ENCODE peak calls at places on chromosomes 7 and 10, in six cellular contexts. X is heart right ventricle; K is CD8-positive, alpha-beta memory T cell; O is GM12878; Y is substantia nigra; G is astrocyte. S is an unnamed sample.

GRCh38 chr10:132671171-132672154 is 114.5 kb downstream of the NKX6-2 start:
- DNase-seq in X (no peak), K (no peak), O (no peak), Y (no peak), G (no peak), S (no peak)

GRCh38 chr7:121544726-121545125 is 148.6 kb upstream of the FAM3C start:
- DNase-seq in X (no peak), K (no peak), O (no peak), Y (no peak), G (peak), S (no peak)

GRCh38 chr7:116692599-116693308 is 20.8 kb downstream of the MET start:
- DNase-seq in X (no peak), K (no peak), O (no peak), Y (no peak), G (peak), S (no peak)

GRCh38 chr10:132397036-132397541 is at the start of gene PWWP2B:
- DNase-seq in X (no peak), K (peak), O (no peak), Y (no peak), G (no peak), S (peak)

GRCh38 chr10:10623958-10624590 is 393.6 kb upstream of the CELF2 start:
- DNase-seq in X (no peak), K (no peak), O (no peak), Y (no peak), G (no peak), S (no peak)

GRCh38 chr7:135209225-135209834 is 2.0 kb downstream of the WDR91 start:
- DNase-seq in X (no peak), K (no peak), O (no peak), Y (no peak), G (no peak), S (no peak)

GRCh38 chr7:12133865-12134264 is 77.2 kb upstream of the TMEM106B start:
- DNase-seq in X (no peak), K (no peak), O (no peak), Y (no peak), G (no peak), S (no peak)

GRCh38 chr7:132210821-132211220 is 365.4 kb downstream of the PLXNA4 start:
- DNase-seq in X (no peak), K (no peak), O (no peak), Y (no peak), G (no peak), S (no peak)

GRCh38 chr7:51366930-51367613 is 50.5 kb upstream of the COBL start:
- DNase-seq in X (peak), K (no peak), O (no peak), Y (peak), G (peak), S (no peak)

GRCh38 chr7:102974366-102975236 is 61.8 kb downstream of the LRRC17 start:
- DNase-seq in X (no peak), K (no peak), O (no peak), Y (no peak), G (no peak), S (no peak)

GRCh38 chr7:80312139-80312661 is 177.6 kb downstream of the GNAI1 start:
- DNase-seq in X (no peak), K (no peak), O (no peak), Y (no peak), G (peak), S (no peak)

GRCh38 chr10:86377797-86378146 is 11.2 kb upstream of the GRID1 start:
- DNase-seq in X (no peak), K (no peak), O (no peak), Y (no peak), G (no peak), S (no peak)

GRCh38 chr7:3082831-3083230 is 39.2 kb upstream of the CARD11 start:
- DNase-seq in X (no peak), K (no peak), O (no peak), Y (no peak), G (no peak), S (no peak)

GRCh38 chr7:138208010-138208634 is 131.9 kb downstream of the AKR1D1 start:
- DNase-seq in X (no peak), K (no peak), O (no peak), Y (no peak), G (no peak), S (no peak)

GRCh38 chr10:132494831-132495230 is 42.8 kb upstream of the INPP5A start:
- DNase-seq in X (no peak), K (no peak), O (no peak), Y (no peak), G (no peak), S (no peak)

GRCh38 chr7:122975341-122975740 is 20.2 kb downstream of the TAS2R16 start:
- DNase-seq in X (no peak), K (no peak), O (no peak), Y (no peak), G (peak), S (no peak)

GRCh38 chr7:30933124-30933893 is 21.7 kb downstream of the AQP1 start:
- DNase-seq in X (no peak), K (no peak), O (no peak), Y (no peak), G (no peak), S (peak)

GRCh38 chr10:112202561-112203241 is 19.1 kb upstream of the GPAM start:
- DNase-seq in X (no peak), K (no peak), O (peak), Y (no peak), G (peak), S (no peak)

GRCh38 chr7:55787796-55788195 is 74.8 kb downstream of the SEPTIN14 start:
- DNase-seq in X (no peak), K (no peak), O (no peak), Y (no peak), G (no peak), S (no peak)

GRCh38 chr7:44217133-44217714 is 16.4 kb downstream of the YKT6 start:
- DNase-seq in X (no peak), K (no peak), O (no peak), Y (no peak), G (no peak), S (peak)

GRCh38 chr10:28914721-28915120 is 237.4 kb downstream of the BAMBI start:
- DNase-seq in X (no peak), K (no peak), O (no peak), Y (no peak), G (no peak), S (no peak)

GRCh38 chr7:155343661-155344121 is 46.0 kb downstream of the INSIG1 start:
- DNase-seq in X (no peak), K (no peak), O (no peak), Y (no peak), G (no peak), S (no peak)

GRCh38 chr10:28838908-28839307 is 161.6 kb downstream of the BAMBI start:
- DNase-seq in X (no peak), K (no peak), O (no peak), Y (no peak), G (peak), S (no peak)

GRCh38 chr10:86647773-86648705 is 6.3 kb upstream of the OPN4 start:
- DNase-seq in X (no peak), K (no peak), O (no peak), Y (no peak), G (peak), S (no peak)

GRCh38 chr10:132264966-132265877 is 42.5 kb downstream of the STK32C start:
- DNase-seq in X (no peak), K (no peak), O (no peak), Y (no peak), G (peak), S (peak)

GRCh38 chr7:5211730-5212482 is 21.9 kb downstream of the WIPI2 start:
- DNase-seq in X (no peak), K (no peak), O (no peak), Y (no peak), G (no peak), S (no peak)

GRCh38 chr7:92242972-92243371 is 2.7 kb downstream of the KRIT1 start:
- DNase-seq in X (no peak), K (no peak), O (no peak), Y (no peak), G (no peak), S (no peak)

GRCh38 chr10:79495306-79495705 is 17.0 kb upstream of the EIF5AL1 start:
- DNase-seq in X (no peak), K (no peak), O (no peak), Y (no peak), G (no peak), S (no peak)

GRCh38 chr10:5229019-5229418 is 32.4 kb downstream of the AKR1C4 start:
- DNase-seq in X (no peak), K (no peak), O (no peak), Y (no peak), G (no peak), S (no peak)

GRCh38 chr10:5234106-5234877 is 37.7 kb downstream of the AKR1C4 start:
- DNase-seq in X (peak), K (no peak), O (no peak), Y (no peak), G (no peak), S (no peak)

GRCh38 chr10:5233324-5233723 is 36.7 kb downstream of the AKR1C4 start:
- DNase-seq in X (no peak), K (no peak), O (no peak), Y (no peak), G (no peak), S (no peak)
- H3K27ac ChIP-seq in X (no peak), K (no peak), O (no peak), Y (no peak), G (no peak), S (no peak)

GRCh38 chr7:699260-700170 is 27.0 kb upstream of the DNAAF5 start:
- DNase-seq in X (peak), K (no peak), O (no peak), Y (no peak), G (no peak), S (peak)
- H3K27ac ChIP-seq in X (peak), K (no peak), O (no peak), Y (no peak), G (no peak), S (no peak)

GRCh38 chr7:158094046-158094445 is 493.6 kb downstream of the PTPRN2 start:
- DNase-seq in X (no peak), K (no peak), O (no peak), Y (no peak), G (no peak), S (peak)
- H3K27ac ChIP-seq in X (no peak), K (no peak), O (no peak), Y (no peak), G (no peak), S (no peak)

DNA sequence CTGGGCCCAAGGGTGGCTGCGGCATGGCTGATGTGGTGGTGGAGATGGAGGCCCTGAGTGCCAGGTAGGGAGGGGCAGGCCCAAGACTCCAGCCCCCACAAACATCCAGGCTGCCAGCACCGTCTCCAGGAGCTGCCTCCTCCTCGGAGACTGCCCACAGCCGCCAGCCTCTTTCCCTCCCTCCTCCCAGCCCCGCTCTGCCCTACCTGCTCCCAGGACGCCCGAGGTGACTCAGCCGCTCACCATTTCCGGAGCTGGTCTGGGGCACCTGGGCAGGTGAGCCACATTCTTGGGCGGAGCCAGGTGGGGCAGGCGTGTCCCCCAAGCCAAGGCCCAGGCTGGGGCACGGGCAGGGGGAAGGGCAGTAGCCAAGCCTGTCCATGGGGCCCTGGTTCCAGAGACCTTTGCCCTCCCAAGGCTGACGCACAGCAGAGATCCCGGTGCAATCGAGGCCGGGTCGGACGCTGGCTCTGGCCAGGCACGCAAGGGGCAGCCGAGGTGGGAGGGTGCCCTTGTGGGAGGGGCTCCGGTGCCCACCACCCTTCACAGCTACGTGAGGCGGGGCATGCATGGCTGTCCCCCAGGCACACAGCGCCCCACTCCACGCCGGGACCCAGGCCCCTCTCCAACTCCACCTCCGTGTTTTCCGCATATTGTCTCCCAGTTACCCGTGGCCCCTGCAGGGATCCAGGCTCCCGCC is 8.8 kb downstream of the ADAP1 start:
- DNase-seq in X (no peak), K (no peak), O (no peak), Y (no peak), G (no peak), S (peak)
- H3K27ac ChIP-seq in X (no peak), K (no peak), O (no peak), Y (peak), G (no peak), S (peak)

GRCh38 chr10:128064615-128065580 is 61.3 kb downstream of the MKI67 start:
- DNase-seq in X (peak), K (peak), O (peak), Y (peak), G (peak), S (peak)
- H3K27ac ChIP-seq in X (peak), K (peak), O (peak), Y (peak), G (peak), S (no peak)

DNA sequence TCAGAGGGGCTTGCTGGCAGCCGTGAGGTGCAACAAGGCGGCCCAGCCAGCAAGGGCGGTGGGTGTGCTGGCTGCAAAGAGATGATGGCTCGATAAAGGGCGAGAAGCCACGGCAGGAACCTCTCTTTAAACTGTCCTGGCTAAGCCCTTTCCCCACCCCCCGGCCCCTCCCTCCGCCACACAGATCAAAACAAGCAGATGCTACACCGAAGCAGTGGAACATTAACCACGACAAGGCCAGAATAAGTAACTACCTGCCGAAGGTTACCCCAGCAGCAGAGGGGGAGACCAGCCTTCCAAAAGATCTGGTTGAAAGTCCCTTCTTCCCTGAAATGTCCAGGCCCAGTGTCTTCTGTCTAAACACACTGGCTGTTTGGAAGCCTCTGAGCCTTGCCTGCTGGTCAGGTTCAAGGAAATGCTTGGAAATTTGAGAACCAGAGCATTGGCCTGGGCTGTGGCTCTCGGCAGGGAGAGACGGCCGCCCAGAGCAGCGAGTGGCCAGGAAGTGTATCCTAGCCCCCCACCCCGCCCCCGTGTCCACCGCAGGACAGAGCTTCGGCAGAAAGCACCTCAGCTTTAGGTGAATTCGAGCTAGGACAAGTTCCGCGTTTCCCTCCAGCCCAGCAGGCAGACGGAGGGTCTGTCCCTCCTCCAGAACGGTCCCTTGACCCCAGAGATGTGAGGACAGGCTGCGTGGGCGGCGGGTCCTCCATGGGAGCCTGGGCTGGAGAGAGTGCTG is 2.1 kb downstream of the FAM20C start:
- DNase-seq in X (no peak), K (no peak), O (no peak), Y (no peak), G (peak), S (no peak)
- H3K27ac ChIP-seq in X (peak), K (no peak), O (no peak), Y (peak), G (peak), S (peak)